ENCODE peak calls at places on chromosomes 13 and 19, in eight cellular contexts. R is lung; M is neural progenitor cell; S is foreskin keratinocyte; J is CD8-positive, alpha-beta memory T cell; T is psoas muscle; F is uterus; D is cardiac muscle cell. E is an unnamed sample.

GRCh38 chr19:10417598-10418280 is 2.6 kb upstream of the PDE4A start:
- DNase-seq in R (no peak), M (peak; percentile 78), S (peak; percentile 18), J (no peak), T (no peak), F (no peak), D (no peak), E (no peak)

GRCh38 chr13:79490846-79491245 is 9.9 kb downstream of the NDFIP2 start:
- DNase-seq in R (no peak), M (no peak), S (peak; percentile 24), J (no peak), T (no peak), F (no peak), D (no peak), E (no peak)

GRCh38 chr19:7772752-7773291 is 9.8 kb downstream of the CLEC4M start:
- DNase-seq in R (no peak), M (no peak), S (peak; percentile 86), J (no peak), T (no peak), F (no peak), D (peak; percentile 80), E (no peak)

GRCh38 chr13:52599853-52600603 is 42.2 kb upstream of the HNRNPA1L2 start:
- DNase-seq in R (no peak), M (peak; percentile 71), S (no peak), J (no peak), T (peak; percentile 30), F (peak; percentile 26), D (peak; percentile 53), E (peak; percentile 36)

GRCh38 chr13:70623260-70623659 is 515.0 kb upstream of the KLHL1 start:
- DNase-seq in R (no peak), M (peak; percentile 2), S (no peak), J (no peak), T (no peak), F (no peak), D (peak; percentile 21), E (no peak)

GRCh38 chr13:66553391-66553790 is 676.7 kb downstream of the PCDH9 start:
- DNase-seq in R (no peak), M (no peak), S (no peak), J (no peak), T (no peak), F (no peak), D (peak; percentile 15), E (no peak)

GRCh38 chr13:53151692-53152421 is 123.2 kb downstream of the OLFM4 start:
- DNase-seq in R (no peak), M (peak; percentile 87), S (no peak), J (no peak), T (no peak), F (peak; percentile 31), D (peak; percentile 71), E (peak; percentile 64)

GRCh38 chr13:46022476-46022875 is 30.1 kb downstream of the ZC3H13 start:
- DNase-seq in R (no peak), M (no peak), S (no peak), J (no peak), T (no peak), F (no peak), D (peak; percentile 19), E (no peak)

GRCh38 chr19:12425501-12426274 is 15.1 kb downstream of the ZNF443 start:
- DNase-seq in R (no peak), M (no peak), S (no peak), J (no peak), T (no peak), F (no peak), D (no peak), E (no peak)

GRCh38 chr13:94712812-94713555 is 639 bp upstream of the SOX21 start:
- DNase-seq in R (no peak), M (peak; percentile 92), S (peak; percentile 43), J (no peak), T (peak; percentile 34), F (no peak), D (peak; percentile 79), E (no peak)

GRCh38 chr13:102373221-102373620 is 28.6 kb downstream of the FGF14 start:
- DNase-seq in R (no peak), M (no peak), S (peak; percentile 52), J (no peak), T (no peak), F (no peak), D (no peak), E (no peak)

GRCh38 chr19:12828494-12828893 is 5.9 kb downstream of the RTBDN start:
- DNase-seq in R (no peak), M (peak; percentile 79), S (no peak), J (no peak), T (no peak), F (no peak), D (peak; percentile 73), E (no peak)

GRCh38 chr13:21986602-21987001 is 315.7 kb downstream of the FGF9 start:
- DNase-seq in R (peak; percentile 46), M (no peak), S (no peak), J (no peak), T (peak; percentile 76), F (peak; percentile 76), D (peak; percentile 63), E (peak; percentile 58)

DNA sequence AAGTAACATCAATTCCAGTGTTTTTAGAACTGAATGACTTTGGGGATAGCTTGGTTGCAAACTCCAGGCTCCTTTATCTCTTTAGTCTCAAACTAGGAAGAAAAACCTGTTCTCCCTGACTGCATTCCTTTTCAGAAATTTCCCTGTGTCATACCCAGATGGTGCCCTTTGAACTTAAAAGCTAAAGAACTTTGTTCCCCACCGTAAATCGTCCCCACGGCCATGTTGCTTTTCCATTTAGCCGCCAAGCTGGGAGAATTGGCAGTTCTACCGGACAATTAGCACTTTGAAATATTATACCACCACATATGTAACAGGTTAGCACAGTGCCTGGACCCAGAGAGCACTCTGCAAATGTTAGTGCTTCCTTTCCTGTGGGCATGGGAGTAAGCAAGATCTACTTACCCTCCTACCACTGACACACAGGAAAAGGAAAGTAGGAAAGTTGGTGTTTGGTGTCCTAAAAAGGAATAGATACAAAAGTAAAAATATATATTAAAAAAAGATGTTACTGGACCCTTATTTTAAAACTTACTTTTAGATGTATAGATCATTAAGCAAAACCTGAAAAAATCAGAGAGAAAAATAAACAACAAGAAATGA is 191.9 kb upstream of the MIR17HG start:
- DNase-seq in R (no peak), M (no peak), S (no peak), J (no peak), T (no peak), F (no peak), D (no peak), E (no peak)
- H3K4me1 ChIP-seq in R (no peaks in the 10 kb centered on the region), M (peaks cover 17% of the 10 kb centered on the region), S (no peaks in the 10 kb centered on the region), J (no peaks in the 10 kb centered on the region), T (no peaks in the 10 kb centered on the region), F (no peaks in the 10 kb centered on the region), D (peaks cover 20% of the 10 kb centered on the region), E (peaks cover 7% of the 10 kb centered on the region)

GRCh38 chr19:1508507-1508856 is 4.3 kb downstream of the ADAMTSL5 start:
- DNase-seq in R (no peak), M (no peak), S (peak; percentile 44), J (no peak), T (no peak), F (no peak), D (no peak), E (no peak)
- H3K4me1 ChIP-seq in R (no peaks in the 10 kb centered on the region), M (peaks cover 13% of the 10 kb centered on the region), S (no peaks in the 10 kb centered on the region), J (peaks cover 18% of the 10 kb centered on the region), T (peaks cover 14% of the 10 kb centered on the region), F (no peaks in the 10 kb centered on the region), D (no peaks in the 10 kb centered on the region), E (peaks cover 29% of the 10 kb centered on the region)

GRCh38 chr13:50511877-50512332 is 331.6 kb downstream of the DLEU7 start:
- DNase-seq in R (no peak), M (no peak), S (no peak), J (no peak), T (no peak), F (no peak), D (no peak), E (no peak)

GRCh38 chr13:50514249-50514648 is 329.2 kb downstream of the DLEU7 start:
- DNase-seq in R (no peak), M (no peak), S (no peak), J (no peak), T (no peak), F (no peak), D (no peak), E (no peak)

GRCh38 chr13:50509771-50510441 is 333.6 kb downstream of the DLEU7 start:
- DNase-seq in R (no peak), M (no peak), S (peak; percentile 41), J (no peak), T (no peak), F (no peak), D (peak; percentile 29), E (no peak)

GRCh38 chr13:50513528-50513863 is 330.0 kb downstream of the DLEU7 start:
- DNase-seq in R (no peak), M (no peak), S (no peak), J (no peak), T (no peak), F (no peak), D (no peak), E (no peak)

DNA sequence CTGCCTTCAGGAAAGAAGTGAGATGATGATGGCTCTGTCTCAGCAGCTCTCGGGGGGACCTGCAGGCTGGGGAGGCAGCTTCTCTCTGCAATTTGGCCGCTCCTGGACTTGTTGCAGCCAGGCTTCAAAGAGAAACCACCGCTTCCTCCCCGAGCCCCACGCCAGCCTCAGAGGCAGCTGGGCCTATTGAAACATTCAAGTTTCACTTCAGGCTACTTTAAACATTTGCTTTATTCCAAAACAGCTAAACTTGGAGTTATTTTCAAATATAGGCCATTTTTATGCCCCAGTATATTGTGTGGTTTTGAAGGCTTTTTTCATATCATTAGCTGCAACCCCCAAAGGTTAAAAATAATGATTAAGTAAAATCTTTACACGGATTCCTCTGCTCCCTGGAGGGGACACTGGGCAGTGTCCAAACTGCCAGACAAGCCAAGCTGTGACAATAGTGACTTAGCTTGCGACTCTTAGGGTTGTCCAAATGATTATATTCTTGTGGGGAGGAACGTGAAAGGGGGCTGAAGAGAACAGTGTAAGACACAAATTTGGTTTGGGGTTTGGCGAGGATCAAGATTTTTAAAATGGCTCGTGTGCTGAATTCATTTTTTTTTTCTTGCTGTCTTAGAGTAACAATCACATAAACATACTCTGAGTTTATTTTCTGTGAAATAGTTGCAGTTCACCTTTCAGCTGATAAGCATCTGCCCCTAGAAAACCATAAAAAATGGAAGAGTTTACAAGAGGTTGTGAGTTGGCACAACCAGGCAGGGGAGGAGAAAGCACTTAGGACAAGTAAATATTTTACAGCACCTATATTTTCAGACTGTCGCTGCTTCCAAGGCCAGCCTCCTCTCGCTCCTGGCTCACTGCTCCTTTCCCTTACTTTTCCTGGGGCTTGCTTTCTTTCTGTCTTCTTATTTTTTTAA is 330.6 kb downstream of the DLEU7 start:
- DNase-seq in R (peak; percentile 65), M (peak; percentile 28), S (no peak), J (peak; percentile 13), T (peak; percentile 53), F (peak; percentile 61), D (peak; percentile 70), E (peak; percentile 48)
- H3K4me1 ChIP-seq in R (no peaks in the 10 kb centered on the region), M (peaks cover 25% of the 10 kb centered on the region), S (no peaks in the 10 kb centered on the region), J (peaks cover 16% of the 10 kb centered on the region), T (peaks cover 23% of the 10 kb centered on the region), F (peaks cover 6% of the 10 kb centered on the region), D (peaks cover 9% of the 10 kb centered on the region), E (peaks cover 30% of the 10 kb centered on the region)

DNA sequence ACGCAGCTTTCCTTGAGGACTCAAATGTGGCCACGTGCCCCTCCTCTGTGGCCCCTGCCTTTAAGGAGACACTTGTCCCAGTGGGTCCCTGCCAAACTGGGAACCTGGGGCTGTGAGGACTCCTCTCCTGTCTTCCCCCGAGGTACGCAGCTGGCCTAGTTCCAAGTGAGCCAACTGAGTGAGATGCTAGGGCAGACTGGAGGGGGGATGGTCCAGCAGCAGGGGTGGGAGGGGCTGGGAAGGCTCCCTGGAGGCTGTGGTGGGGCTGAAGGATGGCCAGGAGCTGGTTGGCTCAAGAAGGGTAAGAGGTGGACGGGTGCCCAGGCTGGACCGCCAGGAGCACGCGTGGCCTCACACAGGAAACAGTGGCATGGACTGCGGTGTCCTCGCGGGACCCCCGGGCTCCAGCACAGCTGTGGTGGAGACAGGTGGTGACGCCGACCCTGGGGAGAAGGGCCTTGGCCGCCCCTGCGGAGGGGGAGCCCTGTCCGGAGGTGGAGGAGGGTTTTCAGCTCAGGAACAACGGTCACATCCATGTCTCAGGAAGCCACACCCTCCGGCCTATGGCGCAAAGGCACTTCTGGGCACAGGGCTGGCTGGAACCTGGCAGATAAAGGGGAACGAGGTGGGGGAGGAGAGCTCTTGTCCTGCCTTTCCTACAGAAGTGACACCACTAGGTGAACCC is 45.8 kb downstream of the MLLT1 start:
- DNase-seq in R (peak; percentile 80), M (no peak), S (no peak), J (no peak), T (peak; percentile 56), F (peak; percentile 65), D (peak; percentile 59), E (peak; percentile 48)
- H3K4me1 ChIP-seq in R (peaks cover 12% of the 10 kb centered on the region), M (peaks cover 15% of the 10 kb centered on the region), S (peaks cover 16% of the 10 kb centered on the region), J (peaks cover 4% of the 10 kb centered on the region), T (peaks cover 68% of the 10 kb centered on the region), F (peaks cover 13% of the 10 kb centered on the region), D (peaks cover 19% of the 10 kb centered on the region), E (peaks cover 58% of the 10 kb centered on the region)

E was measured in body of pancreas.